ENCODE peak calls at places on chromosomes 16 and 17, in ten cellular contexts. K is testis; J is stimulated activated CD8-positive, alpha-beta memory T cell treated with anti-CD3 and anti-CD28 coated beads, Interleukin-4, amount 100 ng/mL, for 1 hour; O is HepG2; R is psoas muscle; E is NCI-H526 treated with DMSO at 0.1 percent for 48 hours; T is esophagus muscularis mucosa; V is OCI-LY7; C is NCI-H2081 treated with DMSO at 0.1 percent for 48 hours; Z is H9. A is an unnamed sample.

GRCh38 chr16:3751878-3752277 is 34.6 kb upstream of the TRAP1 start:
- DNase-seq in K (no peak), J (no peak), O (no peak), R (no peak), E (no peak), T (no peak), V (no peak), C (no peak), Z (no peak), A (no peak)

GRCh38 chr17:7308625-7309433 is 1.4 kb downstream of the EIF5A start:
- DNase-seq in K (peak; percentile 91), J (peak; percentile 67), O (peak; percentile 79), R (peak; percentile 74), E (peak; percentile 26), T (no peak), V (peak; percentile 76), C (peak; percentile 9), Z (peak; percentile 87), A (peak; percentile 80)

GRCh38 chr16:81785138-81785924 is 6.2 kb downstream of the PLCG2 start:
- DNase-seq in K (no peak), J (no peak), O (no peak), R (no peak), E (peak; percentile 83), T (no peak), V (peak; percentile 75), C (no peak), Z (no peak), A (no peak)

GRCh38 chr16:77551352-77551751 is 116.5 kb upstream of the ADAMTS18 start:
- DNase-seq in K (no peak), J (no peak), O (no peak), R (no peak), E (no peak), T (no peak), V (no peak), C (no peak), Z (no peak), A (no peak)

GRCh38 chr16:50298075-50298460 is 31.7 kb downstream of the ADCY7 start:
- DNase-seq in K (no peak), J (no peak), O (peak; percentile 71), R (no peak), E (no peak), T (no peak), V (no peak), C (no peak), Z (peak; percentile 24), A (no peak)

GRCh38 chr17:79659376-79659775 is 48.5 kb upstream of the RBFOX3 start:
- DNase-seq in K (no peak), J (no peak), O (no peak), R (no peak), E (peak; percentile 37), T (peak; percentile 66), V (no peak), C (no peak), Z (peak; percentile 17), A (no peak)

GRCh38 chr16:31087971-31088370 is 772 bp downstream of the PRSS53 start:
- DNase-seq in K (no peak), J (no peak), O (no peak), R (no peak), E (no peak), T (no peak), V (no peak), C (no peak), Z (no peak), A (no peak)

GRCh38 chr16:1917056-1917664 is 1.1 kb downstream of the HS3ST6 start:
- DNase-seq in K (no peak), J (no peak), O (no peak), R (no peak), E (no peak), T (no peak), V (no peak), C (no peak), Z (no peak), A (no peak)

GRCh38 chr16:50932348-50932916 is 190.5 kb downstream of the CYLD start:
- DNase-seq in K (no peak), J (no peak), O (no peak), R (no peak), E (no peak), T (no peak), V (no peak), C (no peak), Z (no peak), A (no peak)

GRCh38 chr17:57881783-57882291 is 32.0 kb upstream of the MRPS23 start:
- DNase-seq in K (peak; percentile 46), J (no peak), O (no peak), R (no peak), E (no peak), T (no peak), V (no peak), C (no peak), Z (no peak), A (no peak)

GRCh38 chr17:65368341-65368740 is 193.1 kb downstream of the AXIN2 start:
- DNase-seq in K (no peak), J (no peak), O (no peak), R (no peak), E (no peak), T (peak; percentile 90), V (no peak), C (no peak), Z (no peak), A (no peak)

A was measured in T-helper 9 cell.